ENCODE peak calls at places on chromosomes 6 and 20, in six cellular contexts. Z is choroid plexus epithelial cell; K is lung; Q is activated CD8-positive, alpha-beta T cell treated with anti-CD3 and anti-CD28 coated beads, Interleukin-2, amount 10 ng/mL, durations not matched to agents 7 days and 5 days; N is A549; Y is retinal pigment epithelial cell. A is an unnamed sample.

GRCh38 chr6:74447013-74447412 is 751.0 kb downstream of the CD109 start:
- DNase-seq in Z (peak), Q (no peak), K (no peak), Y (no peak), N (peak), A (no peak)

GRCh38 chr20:55251170-55251569 is 754.1 kb downstream of the CBLN4 start:
- DNase-seq in Y (no peak), Z (no peak), Q (no peak), K (no peak), N (no peak), A (no peak)

GRCh38 chr6:147906361-147906760 is 397.9 kb downstream of the SAMD5 start:
- DNase-seq in N (no peak), Z (peak), Y (no peak), K (no peak), Q (no peak), A (no peak)

GRCh38 chr6:44731485-44732095 is 344.1 kb downstream of the CDC5L start:
- DNase-seq in Q (no peak), N (no peak), Y (no peak), Z (no peak), K (no peak), A (no peak)

GRCh38 chr20:38534756-38535155 is 46.2 kb upstream of the ADIG start:
- DNase-seq in K (no peak), N (no peak), Z (no peak), Q (no peak), Y (no peak), A (no peak)

GRCh38 chr6:147930743-147931142 is 411.9 kb upstream of the SASH1 start:
- DNase-seq in N (no peak), Q (no peak), K (no peak), Y (no peak), Z (no peak), A (no peak)

GRCh38 chr6:91824346-91824745 is 1237.5 kb upstream of the MAP3K7 start:
- DNase-seq in Q (no peak), Z (no peak), N (no peak), K (no peak), Y (no peak), A (no peak)

GRCh38 chr6:16769131-16769985 is 8.1 kb upstream of the ATXN1 start:
- DNase-seq in K (peak), N (peak), Y (peak), Z (peak), Q (peak), A (peak)

GRCh38 chr6:160733045-160733646 is 31.1 kb downstream of the PLG start:
- DNase-seq in N (peak), Y (no peak), Q (peak), Z (peak), K (peak), A (peak)

GRCh38 chr6:54710430-54710829 is 136.1 kb upstream of the FAM83B start:
- DNase-seq in Q (no peak), N (no peak), Z (no peak), Y (no peak), K (no peak), A (no peak)

GRCh38 chr6:45898941-45899682 is 116.5 kb downstream of the CLIC5 start:
- DNase-seq in K (no peak), Y (no peak), Z (no peak), Q (no peak), N (no peak), A (no peak)

GRCh38 chr6:10451828-10452509 is 37.1 kb upstream of the TFAP2A start:
- DNase-seq in Y (peak), N (peak), K (peak), Z (peak), Q (no peak), A (peak)

GRCh38 chr6:168132531-168133184 is 53.6 kb upstream of the FRMD1 start:
- DNase-seq in N (peak), Y (peak), K (peak), Q (peak), Z (peak), A (no peak)

GRCh38 chr20:9575836-9576235 is 61.4 kb downstream of the LAMP5 start:
- DNase-seq in Q (no peak), K (no peak), N (no peak), Z (no peak), Y (no peak), A (no peak)

GRCh38 chr6:439681-440167 is 48.2 kb downstream of the IRF4 start:
- DNase-seq in Y (no peak), N (no peak), Z (no peak), Q (no peak), K (no peak), A (no peak)

GRCh38 chr20:13913517-13913916 is 76.9 kb downstream of the SEL1L2 start:
- DNase-seq in Y (no peak), Z (no peak), Q (no peak), K (no peak), N (no peak), A (no peak)

GRCh38 chr6:37372116-37372515 is 18.3 kb downstream of the RNF8 start:
- DNase-seq in Z (peak), N (no peak), K (no peak), Q (no peak), Y (no peak), A (no peak)

GRCh38 chr6:169075211-169075621 is 178.4 kb downstream of the THBS2 start:
- DNase-seq in Q (no peak), Y (no peak), Z (peak), N (no peak), K (peak), A (no peak)

GRCh38 chr20:63828545-63828944 is 2.5 kb downstream of the ZBTB46 start:
- DNase-seq in N (no peak), K (no peak), Q (no peak), Z (no peak), Y (no peak), A (no peak)

GRCh38 chr6:142871910-142872331 is 73.1 kb downstream of the HIVEP2 start:
- DNase-seq in Q (peak), Y (peak), N (no peak), Z (peak), K (no peak), A (peak)

GRCh38 chr20:22460231-22460630 is 124.1 kb downstream of the FOXA2 start:
- DNase-seq in Y (no peak), Q (no peak), K (no peak), Z (no peak), N (no peak), A (no peak)

GRCh38 chr20:1012359-1013168 is 10.5 kb upstream of the RSPO4 start:
- DNase-seq in K (no peak), Q (no peak), N (no peak), Y (no peak), Z (no peak), A (no peak)

GRCh38 chr6:436308-437041 is 44.9 kb downstream of the IRF4 start:
- DNase-seq in K (no peak), Q (no peak), Y (no peak), Z (peak), N (no peak), A (peak)

GRCh38 chr6:56593801-56594318 is 48.8 kb downstream of the DST start:
- DNase-seq in K (no peak), Y (no peak), Q (no peak), N (no peak), Z (peak), A (no peak)

GRCh38 chr6:3911614-3912336 is 62.6 kb downstream of the FAM50B start:
- DNase-seq in K (peak), Q (no peak), N (peak), Z (peak), Y (peak), A (peak)

GRCh38 chr6:42188406-42188805 is 6.3 kb downstream of the GUCA1B start:
- DNase-seq in N (no peak), Z (no peak), Y (no peak), Q (no peak), K (no peak), A (no peak)

GRCh38 chr6:31725502-31726350 is 2.6 kb downstream of the MPIG6B start:
- DNase-seq in Z (no peak), N (no peak), Y (no peak), K (no peak), Q (no peak), A (no peak)

GRCh38 chr20:17806739-17807441 is 107.1 kb downstream of the BANF2 start:
- DNase-seq in Z (peak), Q (no peak), N (no peak), Y (no peak), K (peak), A (no peak)

GRCh38 chr6:155402656-155403304 is 52.9 kb downstream of the NOX3 start:
- DNase-seq in N (no peak), Z (no peak), Y (no peak), K (no peak), Q (no peak), A (no peak)

GRCh38 chr6:43391448-43392031 is 22.1 kb upstream of the ZNF318 start:
- DNase-seq in N (no peak), Q (peak), K (no peak), Y (no peak), Z (no peak), A (no peak)

GRCh38 chr20:36035720-36036119 is 67.3 kb downstream of the CNBD2 start:
- DNase-seq in Z (no peak), Y (no peak), Q (no peak), K (no peak), N (no peak), A (peak)

GRCh38 chr20:9035129-9035528 is 33.8 kb upstream of the PLCB4 start:
- DNase-seq in K (no peak), Z (peak), N (no peak), Y (peak), Q (no peak), A (peak)

GRCh38 chr20:62182469-62183425 is at the start of gene MTG2:
- DNase-seq in K (peak), Y (peak), N (peak), Z (peak), Q (peak), A (peak)

GRCh38 chr6:113433506-113433991 is 423.6 kb upstream of the MARCKS start:
- DNase-seq in Q (no peak), K (peak), N (no peak), Z (peak), Y (no peak), A (no peak)

GRCh38 chr20:57450419-57450818 is 59.2 kb downstream of the RBM38 start:
- DNase-seq in K (peak), N (no peak), Y (no peak), Q (peak), Z (peak), A (no peak)

GRCh38 chr6:56863366-56863765 is 91.5 kb upstream of the BEND6 start:
- DNase-seq in Y (no peak), K (no peak), Q (no peak), N (peak), Z (peak), A (peak)

A was measured in RCC 7860.